ENCODE peak calls at places on chromosomes 13 and 19, in eight cellular contexts. M is AG04450, C is HFF-Myc, F is osteocyte, N is Peyer's patch, D is AG10803, H is body of pancreas, Q is uterus. S is an unnamed sample.

GRCh38 chr13:58531614-58532013 is 900.1 kb downstream of the PCDH17 start:
- DNase-seq in M (no peak), C (no peak), F (no peak), N (no peak), D (no peak), H (no peak), Q (no peak), S (no peak)

GRCh38 chr19:41901707-41902360 is 18.9 kb downstream of the ARHGEF1 start:
- DNase-seq in M (no peak), C (no peak), F (no peak), N (no peak), D (no peak), H (no peak), Q (no peak), S (no peak)

GRCh38 chr19:888615-889385 is 4.2 kb downstream of the MED16 start:
- DNase-seq in M (no peak), C (no peak), F (no peak), N (no peak), D (no peak), H (no peak), Q (no peak), S (no peak)

GRCh38 chr13:33349996-33350826 is 64.7 kb upstream of the STARD13 start:
- DNase-seq in M (no peak), C (no peak), F (peak), N (no peak), D (peak), H (peak), Q (peak), S (peak)

GRCh38 chr13:83881917-83882625 is at the start of gene SLITRK1:
- DNase-seq in M (peak), C (peak), F (peak), N (no peak), D (peak), H (peak), Q (no peak), S (no peak)

GRCh38 chr13:28355822-28356371 is 139.0 kb downstream of the FLT1 start:
- DNase-seq in M (no peak), C (no peak), F (no peak), N (no peak), D (peak), H (no peak), Q (no peak), S (no peak)

GRCh38 chr13:106507560-106508274 is 27.7 kb downstream of the EFNB2 start:
- DNase-seq in M (peak), C (no peak), F (no peak), N (no peak), D (peak), H (no peak), Q (peak), S (no peak)

GRCh38 chr13:113962975-113963374 is 10.9 kb downstream of the C13orf46 start:
- DNase-seq in M (no peak), C (no peak), F (no peak), N (no peak), D (no peak), H (peak), Q (no peak), S (peak)

DNA sequence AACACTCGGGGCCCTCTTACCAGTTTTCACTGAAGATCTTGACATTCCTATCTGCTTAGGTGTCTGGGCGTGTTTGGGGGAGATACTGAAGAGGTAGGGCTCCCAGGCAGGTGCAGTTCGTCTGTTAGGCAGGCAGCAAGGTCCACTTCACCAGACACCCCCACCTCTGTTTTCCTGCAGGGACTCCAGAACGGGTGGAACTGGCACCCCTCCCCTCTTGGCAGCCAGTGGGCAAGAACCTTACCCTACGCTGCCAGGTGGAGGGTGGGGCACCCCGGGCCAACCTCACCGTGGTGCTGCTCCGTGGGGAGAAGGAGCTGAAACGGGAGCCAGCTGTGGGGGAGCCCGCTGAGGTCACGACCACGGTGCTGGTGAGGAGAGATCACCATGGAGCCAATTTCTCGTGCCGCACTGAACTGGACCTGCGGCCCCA is 3.4 kb upstream of the ICAM4 start:
- DNase-seq in M (no peak), C (no peak), F (no peak), N (no peak), D (no peak), H (no peak), Q (no peak), S (no peak)
- TF ChIP-seq CTCF in M (no peak), C (no peak), F (no peak), N (no peak), D (no peak), H (no peak), Q (no peak), S (no peak)

DNA sequence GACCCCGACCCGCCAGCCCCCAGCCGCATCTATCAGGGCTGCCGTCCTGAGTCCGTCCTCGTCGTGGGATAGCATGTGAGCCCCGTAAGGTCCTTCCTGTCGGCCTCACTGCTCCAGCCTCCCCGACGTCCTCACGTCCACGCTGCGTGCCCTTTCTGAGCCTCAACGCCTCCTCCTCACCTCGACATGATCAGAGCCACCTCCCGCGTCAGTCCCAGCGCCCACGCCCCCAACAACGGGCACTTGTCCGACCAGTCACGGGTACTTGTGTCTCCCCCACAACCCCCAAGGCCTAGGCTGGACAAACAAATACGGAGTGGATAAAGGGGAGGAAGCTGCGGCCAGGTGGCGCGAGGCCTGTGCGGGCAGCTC is 665 bp downstream of the ZNF497 start:
- DNase-seq in M (no peak), C (no peak), F (no peak), N (peak), D (peak), H (peak), Q (peak), S (no peak)
- TF ChIP-seq CTCF in M (peak), C (no peak), F (no peak), N (no peak), D (no peak), H (no peak), Q (no peak), S (no peak)

DNA sequence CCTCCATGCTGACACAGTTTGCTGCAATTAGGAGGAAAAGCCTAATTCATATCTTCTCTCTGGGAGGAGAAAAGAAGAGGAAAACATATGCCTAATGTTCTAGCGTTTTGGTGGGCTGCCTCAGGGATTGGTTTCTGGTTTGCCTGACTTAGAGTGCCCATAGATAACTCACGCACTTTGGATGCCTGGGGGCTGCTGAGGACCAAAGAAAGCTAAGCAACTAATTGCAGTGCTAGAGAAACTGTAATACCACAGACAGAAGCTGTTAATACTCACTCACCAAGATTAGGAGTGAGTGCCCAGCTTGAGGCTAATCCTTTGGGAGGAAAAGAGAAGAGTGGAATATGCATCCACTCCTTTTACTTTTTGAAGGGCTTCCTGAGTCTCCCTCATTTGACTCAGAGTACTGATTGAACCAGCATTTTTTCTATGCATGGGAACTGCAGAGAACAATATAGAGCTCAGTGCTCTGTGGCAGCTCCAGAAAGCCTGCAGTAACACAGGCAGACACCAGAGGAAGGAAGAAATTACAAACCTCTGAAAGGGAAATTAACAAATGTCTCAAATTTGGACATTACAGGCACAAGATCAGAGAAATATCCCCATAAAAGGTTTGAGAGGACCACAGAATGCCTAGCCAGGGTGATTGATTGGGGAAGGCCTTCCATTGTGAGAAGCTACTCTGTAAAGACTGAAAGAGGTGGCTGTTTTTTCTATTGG is 666.4 kb downstream of the OLFM4 start:
- DNase-seq in M (no peak), C (no peak), F (no peak), N (no peak), D (no peak), H (no peak), Q (no peak), S (no peak)
- TF ChIP-seq CTCF in M (no peak), C (no peak), F (no peak), N (no peak), D (no peak), H (no peak), Q (no peak), S (no peak)

GRCh38 chr13:45529758-45530157 is 65.0 kb downstream of the COG3 start:
- DNase-seq in M (no peak), C (no peak), F (no peak), N (no peak), D (no peak), H (no peak), Q (no peak), S (no peak)

GRCh38 chr13:45522571-45522970 is 57.8 kb downstream of the COG3 start:
- DNase-seq in M (no peak), C (peak), F (no peak), N (no peak), D (peak), H (no peak), Q (no peak), S (no peak)

DNA sequence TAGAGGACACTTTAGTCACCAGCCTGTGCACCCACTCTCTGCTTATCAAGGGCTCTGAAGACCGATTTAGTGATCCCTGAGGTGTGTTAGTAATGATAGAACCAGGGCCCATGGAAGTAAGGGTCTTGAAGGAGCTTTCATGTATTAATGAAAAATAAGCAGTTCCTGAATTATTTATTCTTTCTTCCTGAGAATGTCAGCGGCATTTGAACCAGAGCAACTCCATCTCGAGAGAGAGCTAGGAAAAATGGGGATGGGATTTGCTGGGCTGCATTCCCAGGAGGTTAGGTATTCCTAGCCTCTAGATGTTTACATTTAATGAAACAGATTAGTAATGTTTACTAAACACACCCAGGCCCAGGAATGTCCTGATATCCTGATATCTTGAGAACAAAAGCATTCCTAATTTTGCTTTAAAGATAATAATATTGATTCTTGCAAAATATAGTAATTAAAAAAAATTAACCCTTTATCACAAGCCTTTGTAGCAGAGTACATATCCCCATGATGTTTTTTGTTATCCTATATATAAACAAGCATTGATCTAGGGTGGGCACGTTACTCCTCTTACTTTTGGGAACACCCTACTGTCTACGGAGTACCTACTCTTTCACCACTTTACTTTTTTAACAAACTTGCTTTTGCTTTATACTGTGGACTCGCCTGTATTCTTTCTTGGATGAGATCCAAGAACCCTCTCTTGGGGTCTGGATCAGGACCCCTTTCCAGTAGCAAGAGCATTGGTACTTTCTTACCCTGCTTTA is 63.1 kb downstream of the COG3 start:
- DNase-seq in M (peak), C (no peak), F (no peak), N (no peak), D (no peak), H (no peak), Q (no peak), S (no peak)
- TF ChIP-seq CTCF in M (no peak), C (no peak), F (no peak), N (no peak), D (no peak), H (no peak), Q (no peak), S (no peak)

DNA sequence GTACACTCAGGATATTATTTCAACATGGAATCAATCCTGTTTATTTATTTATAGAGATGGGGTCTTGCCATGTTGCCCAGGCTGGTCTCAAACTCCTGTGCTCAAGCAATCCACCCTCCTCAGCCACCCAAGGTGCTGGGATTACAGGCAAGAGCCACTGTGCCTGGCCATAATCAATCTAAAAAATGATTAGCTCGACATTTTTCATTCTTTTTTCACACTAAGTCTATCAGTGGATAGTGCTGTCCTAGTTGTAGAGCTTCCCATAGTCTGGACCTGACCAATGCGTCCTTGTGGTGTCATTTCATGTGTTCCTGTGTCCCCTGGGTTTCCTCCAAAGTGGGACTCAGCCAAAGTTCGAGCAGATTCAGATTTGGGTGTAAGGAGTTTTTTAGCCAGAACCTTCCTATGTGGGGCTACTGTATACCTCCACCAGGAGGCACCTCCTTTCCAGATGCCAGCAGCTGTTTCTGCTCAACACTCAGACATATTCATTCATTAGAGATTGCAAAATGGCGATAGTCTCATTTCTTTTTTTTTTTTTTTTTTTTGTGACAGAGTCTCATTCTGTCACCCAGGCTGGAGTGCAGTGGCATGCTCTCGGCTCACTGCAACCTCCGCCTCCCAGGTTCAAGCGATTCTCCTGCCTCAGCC is 61.1 kb downstream of the MAP4K1 start:
- DNase-seq in M (no peak), C (no peak), F (no peak), N (no peak), D (peak), H (no peak), Q (no peak), S (no peak)
- TF ChIP-seq CTCF in M (peak), C (peak), F (no peak), N (peak), D (no peak), H (no peak), Q (no peak), S (no peak)

GRCh38 chr19:37691881-37692504 is 27.6 kb downstream of the ZNF607 start:
- DNase-seq in M (peak), C (peak), F (peak), N (peak), D (peak), H (peak), Q (peak), S (peak)
- TF ChIP-seq CTCF in M (no peak), C (no peak), F (no peak), N (no peak), D (no peak), H (no peak), Q (peak), S (no peak)

GRCh38 chr19:12052057-12052570 is 647 bp downstream of the ZNF878 start:
- DNase-seq in M (no peak), C (no peak), F (no peak), N (no peak), D (no peak), H (no peak), Q (no peak), S (no peak)

GRCh38 chr19:12055784-12056183 is 3.0 kb upstream of the ZNF878 start:
- DNase-seq in M (no peak), C (no peak), F (no peak), N (no peak), D (no peak), H (no peak), Q (no peak), S (no peak)

GRCh38 chr19:12047868-12048267 is 4.9 kb downstream of the ZNF878 start:
- DNase-seq in M (no peak), C (no peak), F (no peak), N (no peak), D (no peak), H (no peak), Q (no peak), S (no peak)

GRCh38 chr19:12052571-12053169 is at the start of gene ZNF878:
- DNase-seq in M (peak), C (peak), F (peak), N (peak), D (peak), H (peak), Q (peak), S (peak)
- TF ChIP-seq CTCF in M (no peak), C (no peak), F (peak), N (no peak), D (peak), H (peak), Q (no peak), S (no peak)

GRCh38 chr19:17582613-17583012 is 27.2 kb downstream of the COLGALT1 start:
- DNase-seq in M (no peak), C (no peak), F (no peak), N (no peak), D (no peak), H (no peak), Q (no peak), S (no peak)
- TF ChIP-seq CTCF in M (no peak), C (no peak), F (no peak), N (no peak), D (no peak), H (no peak), Q (no peak), S (no peak)

GRCh38 chr19:4369888-4370260 is 26.5 kb downstream of the MPND start:
- DNase-seq in M (no peak), C (no peak), F (no peak), N (peak), D (peak), H (no peak), Q (no peak), S (no peak)
- TF ChIP-seq CTCF in M (peak), C (peak), F (peak), N (peak), D (peak), H (peak), Q (no peak), S (peak)